ENCODE peak calls at places on chromosomes 1 and 21, in four cellular contexts. E is trophoblast cell, O is mesenchymal stem cell, W is fibroblast of lung. R is an unnamed sample.

GRCh38 chr1:116260621-116261020 is 112.4 kb upstream of the ATP1A1 start:
- DNase-seq in E (no peak), O (no peak), W (no peak), R (no peak)

GRCh38 chr1:97668945-97669344 is 251.9 kb downstream of the DPYD start:
- DNase-seq in E (no peak), O (peak), W (peak), R (no peak)

GRCh38 chr1:223512016-223512415 is 118.8 kb downstream of the CCDC185 start:
- DNase-seq in E (peak), O (no peak), W (no peak), R (no peak)

GRCh38 chr1:203271018-203271743 is 34.1 kb upstream of the BTG2 start:
- DNase-seq in E (peak), O (peak), W (peak), R (no peak)

GRCh38 chr1:208031316-208031931 is 120.5 kb upstream of the CD34 start:
- DNase-seq in E (no peak), O (no peak), W (no peak), R (peak)

GRCh38 chr1:36024761-36025303 is 59.1 kb upstream of the TEKT2 start:
- DNase-seq in E (no peak), O (no peak), W (no peak), R (no peak)

GRCh38 chr1:3409737-3410434 is 44.6 kb upstream of the ARHGEF16 start:
- DNase-seq in E (no peak), O (peak), W (peak), R (peak)

GRCh38 chr21:43767498-43767979 is 8.6 kb downstream of the CSTB start:
- DNase-seq in E (no peak), O (no peak), W (no peak), R (no peak)

GRCh38 chr1:12315126-12315525 is 85.3 kb downstream of the VPS13D start:
- DNase-seq in E (no peak), O (no peak), W (no peak), R (no peak)

GRCh38 chr1:153526132-153526543 is 9.7 kb downstream of the S100A6 start:
- DNase-seq in E (no peak), O (no peak), W (no peak), R (no peak)

GRCh38 chr1:183069562-183070216 is 46.5 kb downstream of the LAMC1 start:
- DNase-seq in E (no peak), O (no peak), W (peak), R (no peak)

GRCh38 chr1:68225781-68226180 is 6.5 kb downstream of the WLS start:
- DNase-seq in E (no peak), O (no peak), W (no peak), R (no peak)

GRCh38 chr1:192530254-192530653 is 45.3 kb upstream of the RGS1 start:
- DNase-seq in E (no peak), O (peak), W (peak), R (no peak)

GRCh38 chr1:43582162-43582566 is 51.5 kb downstream of the PTPRF start:
- DNase-seq in E (peak), O (peak), W (peak), R (peak)

GRCh38 chr1:43585596-43585995 is 54.9 kb downstream of the PTPRF start:
- DNase-seq in E (no peak), O (no peak), W (no peak), R (no peak)

GRCh38 chr1:43584203-43584602 is 53.5 kb downstream of the PTPRF start:
- DNase-seq in E (no peak), O (no peak), W (no peak), R (no peak)

GRCh38 chr1:43580039-43580438 is 49.4 kb downstream of the PTPRF start:
- DNase-seq in E (no peak), O (no peak), W (no peak), R (no peak)

GRCh38 chr1:43583058-43583457 is 52.4 kb downstream of the PTPRF start:
- DNase-seq in E (no peak), O (no peak), W (no peak), R (no peak)
- H3K9ac ChIP-seq in E (no peak), O (no peak), W (no peak), R (no peak)

DNA sequence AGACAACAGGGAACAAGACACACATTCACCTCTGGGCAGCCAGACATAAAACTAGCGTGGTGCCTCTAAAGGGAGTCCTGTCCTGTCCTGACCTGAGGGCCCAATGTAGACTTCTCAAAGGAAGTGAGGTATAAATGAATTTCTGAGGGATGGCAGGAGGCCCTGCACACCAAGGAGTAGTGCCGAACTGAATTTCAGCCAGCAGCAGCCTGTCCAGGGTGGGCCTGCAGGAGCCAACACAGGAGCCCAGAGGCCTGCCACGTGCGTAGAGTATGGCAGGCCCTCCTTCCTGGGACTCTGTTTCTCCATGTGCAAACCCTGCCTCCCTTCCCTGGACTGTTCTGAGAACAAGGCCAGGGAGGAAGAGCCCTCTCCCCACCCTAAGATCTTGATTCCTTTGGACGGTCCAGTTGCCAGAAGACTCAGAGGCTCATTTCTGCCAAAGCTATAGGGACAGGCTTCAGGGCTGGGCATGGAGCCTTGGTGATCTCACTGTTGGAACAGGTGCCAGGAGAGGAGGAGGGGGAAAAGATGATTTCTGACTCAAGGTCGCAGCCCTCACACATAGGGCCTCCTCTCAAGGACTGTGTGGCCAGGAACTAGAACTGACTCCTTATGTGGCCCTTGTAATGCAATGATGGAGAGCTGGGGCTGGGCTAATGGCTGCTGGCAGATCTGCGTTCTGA is 1.8 kb upstream of the FABP3 start:
- DNase-seq in E (no peak), O (no peak), W (peak), R (no peak)
- H3K9ac ChIP-seq in E (no peak), O (peak), W (no peak), R (no peak)

GRCh38 chr1:85465791-85466134 is 804 bp upstream of the DDAH1 start:
- DNase-seq in E (no peak), O (peak), W (peak), R (no peak)
- H3K9ac ChIP-seq in E (no peak), O (peak), W (peak), R (peak)

DNA sequence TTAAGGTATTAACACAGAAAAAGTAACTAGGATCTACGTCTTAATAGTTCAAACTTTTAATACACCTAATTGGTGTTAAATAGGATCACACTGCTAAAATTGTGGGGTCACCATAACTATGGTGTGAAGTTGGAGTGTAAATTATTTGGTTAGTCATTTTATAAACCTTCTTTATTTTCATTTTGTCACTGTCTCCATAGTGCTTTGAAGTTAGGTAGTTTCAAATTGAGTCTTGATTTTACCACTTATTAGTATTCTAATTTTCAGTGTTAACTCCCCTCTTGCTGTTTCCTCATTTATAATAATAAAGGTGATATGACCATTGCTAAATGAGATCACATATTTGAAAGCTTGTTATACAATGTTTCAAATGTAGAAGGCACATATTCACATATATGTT is 738.1 kb upstream of the CHRM3 start:
- DNase-seq in E (no peak), O (no peak), W (no peak), R (no peak)
- H3K9ac ChIP-seq in E (no peak), O (peak), W (no peak), R (no peak)

GRCh38 chr1:60904079-60904852 is 178.1 kb upstream of the NFIA start:
- DNase-seq in E (no peak), O (no peak), W (peak), R (no peak)
- H3K9ac ChIP-seq in E (no peak), O (peak), W (no peak), R (no peak)

R was measured in kidney.